ENCODE peak calls at places on chromosomes 16 and 17, in six cellular contexts. G is RCC 7860; B is neural progenitor cell; S is IMR-90; V is MG63; W is effector memory CD8-positive, alpha-beta T cell. J is an unnamed sample.

GRCh38 chr17:6072611-6073010 is 2.4 kb downstream of the WSCD1 start:
- DNase-seq in G (no peak), B (no peak), S (no peak), V (no peak), W (no peak), J (no peak)

GRCh38 chr17:11693284-11693683 is 95.0 kb downstream of the DNAH9 start:
- DNase-seq in G (no peak), B (no peak), S (no peak), V (no peak), W (no peak), J (no peak)

GRCh38 chr16:16141784-16142396 is 81.4 kb downstream of the ABCC6 start:
- DNase-seq in G (no peak), B (no peak), S (no peak), V (no peak), W (no peak), J (no peak)

GRCh38 chr17:27376637-27377547 is 79.4 kb upstream of the KSR1 start:
- DNase-seq in G (no peak), B (no peak), S (peak; percentile 44), V (peak; percentile 56), W (no peak), J (no peak)

GRCh38 chr16:87303962-87304521 is 13.2 kb downstream of the C16orf95 start:
- DNase-seq in G (no peak), B (no peak), S (no peak), V (no peak), W (no peak), J (no peak)

GRCh38 chr16:881219-882097 is 80.9 kb upstream of the GNG13 start:
- DNase-seq in G (no peak), B (no peak), S (no peak), V (no peak), W (no peak), J (no peak)

GRCh38 chr16:28292731-28293588 is 635 bp downstream of the SBK1 start:
- DNase-seq in G (no peak), B (peak; percentile 88), S (no peak), V (no peak), W (no peak), J (no peak)

GRCh38 chr16:61791465-61791864 is 244.8 kb downstream of the CDH8 start:
- DNase-seq in G (no peak), B (no peak), S (no peak), V (no peak), W (no peak), J (no peak)

GRCh38 chr16:57799619-57800212 is 2.6 kb downstream of the KIFC3 start:
- DNase-seq in G (no peak), B (no peak), S (no peak), V (no peak), W (no peak), J (no peak)

GRCh38 chr16:84819644-84820304 is at the start of gene CRISPLD2:
- DNase-seq in G (no peak), B (peak; percentile 98), S (peak; percentile 84), V (peak; percentile 93), W (peak; percentile 66), J (peak; percentile 98)

GRCh38 chr17:60109161-60109560 is 30.4 kb upstream of the HEATR6 start:
- DNase-seq in G (no peak), B (no peak), S (no peak), V (no peak), W (no peak), J (no peak)

GRCh38 chr17:28773736-28774135 is 29.9 kb downstream of the TRAF4 start:
- DNase-seq in G (no peak), B (no peak), S (no peak), V (no peak), W (no peak), J (no peak)

GRCh38 chr17:71251276-71251675 is 869.5 kb upstream of the SOX9 start:
- DNase-seq in G (peak; percentile 21), B (no peak), S (peak; percentile 41), V (no peak), W (no peak), J (no peak)

GRCh38 chr17:78781339-78782304 is at the start of gene CYTH1:
- DNase-seq in G (no peak), B (peak; percentile 71), S (no peak), V (peak; percentile 52), W (no peak), J (peak; percentile 43)

GRCh38 chr17:3885970-3886369 is 6.9 kb downstream of the CAMKK1 start:
- DNase-seq in G (peak; percentile 80), B (no peak), S (peak; percentile 70), V (peak; percentile 87), W (no peak), J (no peak)

GRCh38 chr17:28421775-28422305 is 15.8 kb upstream of the SLC46A1 start:
- DNase-seq in G (no peak), B (no peak), S (no peak), V (no peak), W (no peak), J (no peak)

GRCh38 chr16:87602821-87603683 is 744 bp downstream of the JPH3 start:
- DNase-seq in G (no peak), B (peak; percentile 87), S (no peak), V (peak; percentile 18), W (no peak), J (no peak)

GRCh38 chr17:32834104-32834503 is 42.8 kb downstream of the MYO1D start:
- DNase-seq in G (no peak), B (no peak), S (no peak), V (no peak), W (no peak), J (no peak)

GRCh38 chr16:9219811-9220210 is 128.4 kb downstream of the HAPSTR1 start:
- DNase-seq in G (no peak), B (peak; percentile 68), S (no peak), V (no peak), W (no peak), J (no peak)

GRCh38 chr16:78605548-78606097 is 506.2 kb downstream of the WWOX start:
- DNase-seq in G (no peak), B (no peak), S (no peak), V (no peak), W (no peak), J (no peak)

GRCh38 chr17:77571562-77571981 is 386.9 kb upstream of the TNRC6C start:
- DNase-seq in G (no peak), B (no peak), S (peak; percentile 6), V (no peak), W (no peak), J (no peak)

GRCh38 chr17:48462946-48463345 is 32.9 kb upstream of the SKAP1 start:
- DNase-seq in G (no peak), B (no peak), S (no peak), V (no peak), W (no peak), J (no peak)

GRCh38 chr17:4394208-4395110 is 28.0 kb upstream of the UBE2G1 start:
- DNase-seq in G (no peak), B (no peak), S (no peak), V (no peak), W (no peak), J (peak; percentile 1)

J was measured in Calu3.